ENCODE peak calls at places on chromosome 11, in six cellular contexts. One of them, this sample, is unnamed.
A peak's percentile ranks its signal among the peaks of the same experiment; 100 is the strongest.

GRCh38 chr11:109096266-109096665 is 325.7 kb upstream of the C11orf87 start:
- DNase-seq in esophagus squamous epithelium: no peak
- DNase-seq in SK-MEL-5: no peak
- DNase-seq in stimulated activated CD8-positive, alpha-beta memory T cell treated with anti-CD3 and anti-CD28 coated beads, Interleukin-12 subunit alpha, Interleukin-12 subunit beta, amount 100 ng/mL, for 1 hour: no peak
- DNase-seq in progenitor cell of endocrine pancreas: no peak
- DNase-seq in thyroid gland: no peak
- DNase-seq in this sample: no peak

GRCh38 chr11:34679681-34680080 is 58.8 kb downstream of the EHF start:
- DNase-seq in thyroid gland: no peak
- DNase-seq in SK-MEL-5: no peak
- DNase-seq in esophagus squamous epithelium: no peak
- DNase-seq in stimulated activated CD8-positive, alpha-beta memory T cell treated with anti-CD3 and anti-CD28 coated beads, Interleukin-12 subunit alpha, Interleukin-12 subunit beta, amount 100 ng/mL, for 1 hour: no peak
- DNase-seq in progenitor cell of endocrine pancreas: no peak
- DNase-seq in this sample: no peak

GRCh38 chr11:119065369-119065768 is 2.2 kb upstream of the VPS11 start:
- DNase-seq in progenitor cell of endocrine pancreas: no peak
- DNase-seq in esophagus squamous epithelium: no peak
- DNase-seq in thyroid gland: no peak
- DNase-seq in SK-MEL-5: peak; percentile 61
- DNase-seq in stimulated activated CD8-positive, alpha-beta memory T cell treated with anti-CD3 and anti-CD28 coated beads, Interleukin-12 subunit alpha, Interleukin-12 subunit beta, amount 100 ng/mL, for 1 hour: no peak
- DNase-seq in this sample: peak; percentile 53

GRCh38 chr11:78027759-78028158 is 4.7 kb upstream of the KCTD14 start:
- DNase-seq in SK-MEL-5: no peak
- DNase-seq in progenitor cell of endocrine pancreas: no peak
- DNase-seq in esophagus squamous epithelium: no peak
- DNase-seq in thyroid gland: no peak
- DNase-seq in stimulated activated CD8-positive, alpha-beta memory T cell treated with anti-CD3 and anti-CD28 coated beads, Interleukin-12 subunit alpha, Interleukin-12 subunit beta, amount 100 ng/mL, for 1 hour: no peak
- DNase-seq in this sample: no peak

GRCh38 chr11:84824624-84825023 is 802.5 kb downstream of the DLG2 start:
- DNase-seq in stimulated activated CD8-positive, alpha-beta memory T cell treated with anti-CD3 and anti-CD28 coated beads, Interleukin-12 subunit alpha, Interleukin-12 subunit beta, amount 100 ng/mL, for 1 hour: no peak
- DNase-seq in progenitor cell of endocrine pancreas: no peak
- DNase-seq in esophagus squamous epithelium: no peak
- DNase-seq in thyroid gland: no peak
- DNase-seq in SK-MEL-5: no peak
- DNase-seq in this sample: no peak

GRCh38 chr11:95322546-95322945 is 91.5 kb upstream of the SESN3 start:
- DNase-seq in SK-MEL-5: no peak
- DNase-seq in thyroid gland: no peak
- DNase-seq in esophagus squamous epithelium: no peak
- DNase-seq in stimulated activated CD8-positive, alpha-beta memory T cell treated with anti-CD3 and anti-CD28 coated beads, Interleukin-12 subunit alpha, Interleukin-12 subunit beta, amount 100 ng/mL, for 1 hour: no peak
- DNase-seq in progenitor cell of endocrine pancreas: no peak
- DNase-seq in this sample: no peak

GRCh38 chr11:80157447-80157846 is 716.6 kb upstream of the TENM4 start:
- DNase-seq in progenitor cell of endocrine pancreas: no peak
- DNase-seq in SK-MEL-5: no peak
- DNase-seq in esophagus squamous epithelium: no peak
- DNase-seq in stimulated activated CD8-positive, alpha-beta memory T cell treated with anti-CD3 and anti-CD28 coated beads, Interleukin-12 subunit alpha, Interleukin-12 subunit beta, amount 100 ng/mL, for 1 hour: no peak
- DNase-seq in thyroid gland: no peak
- DNase-seq in this sample: no peak

GRCh38 chr11:88538088-88538487 is 200.6 kb upstream of the CTSC start:
- DNase-seq in stimulated activated CD8-positive, alpha-beta memory T cell treated with anti-CD3 and anti-CD28 coated beads, Interleukin-12 subunit alpha, Interleukin-12 subunit beta, amount 100 ng/mL, for 1 hour: no peak
- DNase-seq in progenitor cell of endocrine pancreas: no peak
- DNase-seq in esophagus squamous epithelium: no peak
- DNase-seq in thyroid gland: no peak
- DNase-seq in SK-MEL-5: peak; percentile 5
- DNase-seq in this sample: no peak

GRCh38 chr11:2904153-2905052 is 18.8 kb upstream of the CDKN1C start:
- DNase-seq in thyroid gland: peak; percentile 46
- DNase-seq in progenitor cell of endocrine pancreas: no peak
- DNase-seq in SK-MEL-5: no peak
- DNase-seq in esophagus squamous epithelium: no peak
- DNase-seq in stimulated activated CD8-positive, alpha-beta memory T cell treated with anti-CD3 and anti-CD28 coated beads, Interleukin-12 subunit alpha, Interleukin-12 subunit beta, amount 100 ng/mL, for 1 hour: no peak
- DNase-seq in this sample: no peak